ENCODE peak calls at places on chromosomes 4 and X, in six cellular contexts. Q, P, K, J, M and S are unnamed samples.

GRCh38 chrX:47664737-47665136 is 5.8 kb upstream of the UXT start:
- DNase-seq in Q (no peak), P (no peak), K (no peak), J (peak), M (no peak), S (no peak)

GRCh38 chr4:55896622-55897021 is 43.2 kb downstream of the EXOC1 start:
- DNase-seq in Q (no peak), P (no peak), K (no peak), J (no peak), M (no peak), S (no peak)

GRCh38 chr4:56531149-56531770 is 25.7 kb downstream of the ARL9 start:
- DNase-seq in Q (no peak), P (no peak), K (no peak), J (no peak), M (no peak), S (peak)

GRCh38 chr4:83582289-83582756 is 46.4 kb downstream of the GPAT3 start:
- DNase-seq in Q (no peak), P (peak), K (peak), J (no peak), M (no peak), S (no peak)

GRCh38 chr4:13537832-13538177 is 6.5 kb downstream of the NKX3-2 start:
- DNase-seq in Q (no peak), P (no peak), K (no peak), J (peak), M (no peak), S (no peak)

GRCh38 chrX:7334253-7334935 is 186.4 kb upstream of the PUDP start:
- DNase-seq in Q (no peak), P (no peak), K (no peak), J (no peak), M (no peak), S (no peak)

GRCh38 chr4:48315728-48316630 is 25.4 kb upstream of the SLAIN2 start:
- DNase-seq in Q (peak), P (peak), K (no peak), J (peak), M (no peak), S (peak)

GRCh38 chr4:101953949-101954348 is 163.4 kb downstream of the BANK1 start:
- DNase-seq in Q (no peak), P (peak), K (no peak), J (no peak), M (no peak), S (no peak)

GRCh38 chr4:145482209-145483021 is 762 bp downstream of the SMAD1 start:
- DNase-seq in Q (peak), P (peak), K (peak), J (no peak), M (no peak), S (peak)

GRCh38 chr4:11259837-11260236 is 168.9 kb downstream of the HS3ST1 start:
- DNase-seq in Q (no peak), P (no peak), K (no peak), J (no peak), M (no peak), S (no peak)

GRCh38 chrX:79130857-79131256 is 13.6 kb upstream of the GPR174 start:
- DNase-seq in Q (no peak), P (no peak), K (no peak), J (no peak), M (no peak), S (no peak)

GRCh38 chr4:122083356-122083755 is 68.8 kb upstream of the BLTP1 start:
- DNase-seq in Q (no peak), P (no peak), K (no peak), J (no peak), M (no peak), S (no peak)

GRCh38 chr4:16715482-16715881 is 183.0 kb downstream of the LDB2 start:
- DNase-seq in Q (no peak), P (no peak), K (no peak), J (no peak), M (no peak), S (no peak)

DNA sequence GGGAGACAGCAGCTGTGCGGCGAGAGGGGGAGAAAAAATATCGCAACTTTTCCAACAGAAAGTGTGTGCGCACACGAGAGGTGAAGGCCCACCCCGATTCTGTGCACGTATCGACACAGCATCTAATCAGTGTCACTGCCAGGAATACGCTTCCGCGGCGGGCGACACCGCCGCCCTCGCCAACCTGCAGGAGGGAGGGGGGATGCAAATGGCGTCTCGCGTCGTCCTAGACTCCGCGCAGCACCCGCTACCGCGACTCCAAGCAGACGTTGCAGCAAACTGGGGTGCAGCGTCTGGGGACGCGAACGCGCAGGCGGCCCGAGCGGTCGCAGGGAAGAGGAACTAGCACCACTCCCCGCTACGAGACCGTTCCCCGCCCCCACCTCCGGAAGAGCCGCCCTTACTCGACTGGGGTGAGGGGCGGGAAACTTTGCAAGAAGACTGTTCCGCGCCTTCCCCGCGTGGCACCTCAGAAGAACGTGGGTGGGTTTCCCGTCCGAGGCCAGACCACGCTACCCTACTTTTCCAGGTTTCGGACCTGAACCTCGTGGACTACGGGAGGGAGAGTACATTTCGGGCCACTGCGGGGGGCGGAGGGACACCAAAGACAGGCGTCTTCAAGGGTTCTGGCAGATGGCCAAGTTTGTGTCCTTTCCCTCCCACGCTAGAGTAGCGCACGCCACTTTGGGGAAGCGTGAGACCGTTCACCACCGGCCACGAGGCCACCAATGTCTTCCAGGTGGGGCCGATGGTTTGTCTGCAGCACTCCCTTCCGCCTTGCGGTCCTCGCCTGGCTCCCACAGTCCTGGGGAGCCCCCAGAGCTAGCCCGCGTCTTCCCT is 77.9 kb upstream of the BCOR start:
- DNase-seq in Q (no peak), P (peak), K (peak), J (peak), M (peak), S (peak)
- TF ChIP-seq POLR2A in Q (no peak), P (peak), K (no peak), J (peak), M (peak), S (peak)

GRCh38 chr4:169270156-169270809 is 473 bp downstream of the SH3RF1 start:
- DNase-seq in Q (peak), P (peak), K (peak), J (peak), M (no peak), S (peak)
- TF ChIP-seq POLR2A in Q (no peak), P (no peak), K (no peak), J (no peak), M (no peak), S (no peak)

DNA sequence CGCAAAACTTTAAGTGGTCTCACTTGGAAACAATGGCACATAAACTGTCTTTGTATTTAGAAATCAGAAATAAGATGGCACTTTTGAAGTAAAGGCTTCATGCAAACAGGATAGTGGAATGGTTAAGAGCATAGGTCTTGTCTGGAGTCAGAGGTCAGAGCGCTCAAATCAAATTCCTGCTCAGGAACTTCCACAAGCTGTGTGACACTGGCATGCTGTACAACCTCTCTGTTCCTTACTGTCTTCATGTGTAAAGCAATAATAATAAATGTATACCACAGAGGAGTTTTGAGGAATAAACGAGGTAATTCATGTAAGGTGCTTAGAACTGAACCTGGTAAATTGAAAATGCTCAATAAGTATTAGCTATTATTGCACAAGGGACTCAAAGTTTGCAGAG is 43.4 kb upstream of the ACSL4 start:
- DNase-seq in Q (no peak), P (no peak), K (no peak), J (no peak), M (no peak), S (no peak)
- TF ChIP-seq POLR2A in Q (no peak), P (no peak), K (no peak), J (no peak), M (no peak), S (no peak)

DNA sequence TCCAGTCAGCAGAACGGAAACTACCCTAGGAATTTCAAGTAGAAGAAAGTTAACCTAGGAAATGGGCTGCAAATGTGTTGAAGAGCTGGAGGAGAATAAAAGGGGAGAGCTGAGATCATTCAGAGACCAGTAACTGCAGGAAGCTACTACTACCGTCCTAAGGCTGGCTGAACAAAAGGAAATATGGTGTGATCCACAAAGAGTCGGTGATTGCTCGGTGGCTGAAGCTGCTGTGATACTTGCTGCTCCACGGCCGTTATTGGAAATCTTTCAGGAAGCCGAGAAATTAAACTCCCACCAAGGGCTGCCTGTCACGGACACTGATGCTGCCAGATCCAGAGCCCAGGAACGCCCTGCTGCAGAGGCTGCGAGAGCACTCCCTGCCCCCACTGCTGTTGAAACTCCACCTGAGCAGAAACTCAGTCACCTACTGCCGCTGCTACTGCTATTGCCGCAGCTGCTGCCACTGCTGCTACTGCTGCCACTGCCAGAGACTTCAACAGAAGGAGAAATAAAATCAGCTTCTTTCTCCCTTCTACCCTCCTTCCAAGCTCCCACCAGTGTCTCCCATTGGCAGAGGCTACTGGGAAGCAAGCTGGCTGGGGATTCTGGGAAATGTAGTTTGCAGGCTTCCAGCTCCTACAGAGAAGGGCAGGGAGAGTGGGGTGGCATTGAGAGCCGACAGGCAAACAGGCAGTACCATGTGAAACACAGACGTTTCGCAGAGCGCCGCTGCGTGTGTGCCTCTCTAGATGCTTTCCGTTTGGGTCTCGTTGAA is 125.9 kb upstream of the ENPP6 start:
- DNase-seq in Q (no peak), P (peak), K (peak), J (peak), M (peak), S (peak)
- TF ChIP-seq POLR2A in Q (no peak), P (peak), K (no peak), J (peak), M (peak), S (no peak)

DNA sequence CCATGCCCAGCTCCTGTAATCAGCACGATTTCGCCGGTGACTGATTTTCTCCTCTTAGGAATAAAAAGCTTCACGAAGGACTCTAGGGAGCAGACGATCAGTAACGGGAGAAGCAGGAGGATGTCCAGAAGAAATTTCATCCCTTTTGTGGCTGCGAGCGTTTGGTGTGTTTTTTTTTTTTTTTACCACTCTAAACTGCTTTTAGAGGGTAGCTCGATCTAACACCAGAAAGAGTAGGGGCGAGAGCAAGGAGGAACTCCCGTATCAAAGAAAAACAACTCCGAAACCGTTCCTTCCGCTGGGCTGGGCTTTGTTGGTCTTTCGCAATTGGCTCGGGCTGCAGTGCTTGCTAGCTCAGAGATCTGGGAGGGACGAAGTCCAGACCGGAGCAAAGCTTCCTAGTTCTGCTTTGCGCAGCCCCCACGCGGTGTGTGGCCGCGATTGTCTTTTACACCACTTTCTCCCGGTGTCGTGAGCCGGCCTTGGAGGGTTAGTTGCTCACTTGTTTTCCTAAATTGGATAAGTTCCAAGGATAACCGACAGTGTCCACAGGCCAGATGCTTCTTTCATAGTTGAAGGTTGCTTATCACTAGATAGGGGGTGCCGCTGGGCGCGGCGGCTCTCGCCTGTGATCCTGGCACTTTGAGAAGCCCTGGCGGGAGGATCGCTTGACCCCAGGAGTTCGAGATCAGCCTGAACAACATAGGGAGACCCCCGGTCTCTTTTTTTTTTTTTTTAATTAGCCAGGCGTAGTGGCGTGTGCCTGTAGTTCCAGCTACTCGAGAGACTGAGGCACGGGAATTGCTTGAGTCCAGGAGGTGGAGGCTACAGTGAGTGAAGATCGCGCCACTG is at the start of gene HSD17B11:
- DNase-seq in Q (peak), P (peak), K (peak), J (peak), M (peak), S (peak)
- TF ChIP-seq POLR2A in Q (peak), P (peak), K (no peak), J (peak), M (peak), S (peak)

GRCh38 chr4:2259541-2260267 is 2.2 kb downstream of the MXD4 start:
- DNase-seq in Q (no peak), P (no peak), K (peak), J (no peak), M (no peak), S (no peak)

GRCh38 chr4:2260336-2261109 is 1.4 kb downstream of the MXD4 start:
- DNase-seq in Q (no peak), P (no peak), K (peak), J (no peak), M (no peak), S (no peak)

GRCh38 chr4:2262145-2262943 is 435 bp upstream of the MXD4 start:
- DNase-seq in Q (peak), P (peak), K (peak), J (peak), M (peak), S (peak)

GRCh38 chr4:2261853-2262144 is at the start of gene MXD4:
- DNase-seq in Q (no peak), P (no peak), K (no peak), J (no peak), M (no peak), S (no peak)

GRCh38 chr4:2261110-2261852 is 628 bp downstream of the MXD4 start:
- DNase-seq in Q (peak), P (peak), K (no peak), J (peak), M (no peak), S (peak)
- TF ChIP-seq POLR2A in Q (no peak), P (peak), K (no peak), J (no peak), M (no peak), S (no peak)

GRCh38 chr4:6676722-6677558 is 16.7 kb upstream of the S100P start:
- DNase-seq in Q (no peak), P (no peak), K (no peak), J (no peak), M (no peak), S (no peak)
- TF ChIP-seq POLR2A in Q (no peak), P (no peak), K (no peak), J (peak), M (no peak), S (no peak)

GRCh38 chr4:119135721-119136121 is at the start of gene MYOZ2:
- DNase-seq in Q (no peak), P (peak), K (peak), J (no peak), M (no peak), S (no peak)
- TF ChIP-seq POLR2A in Q (no peak), P (no peak), K (no peak), J (no peak), M (no peak), S (no peak)

GRCh38 chrX:42027367-42028025 is 104.1 kb upstream of the CASK start:
- DNase-seq in Q (no peak), P (no peak), K (no peak), J (no peak), M (no peak), S (no peak)
- TF ChIP-seq POLR2A in Q (no peak), P (no peak), K (no peak), J (no peak), M (no peak), S (no peak)

GRCh38 chrX:123961268-123962005 is at the start of gene STAG2:
- DNase-seq in Q (no peak), P (peak), K (peak), J (peak), M (peak), S (peak)
- TF ChIP-seq POLR2A in Q (peak), P (no peak), K (no peak), J (peak), M (no peak), S (peak)